ENCODE peak calls at places on chromosomes 13 and 19, in six cellular contexts. I, K, M, T, V and G are unnamed samples.
A peak's percentile ranks its signal among the peaks of the same experiment; 100 is the strongest.

GRCh38 chr13:102812616-102813287 is 13.8 kb downstream of the BIVM start:
- DNase-seq in M (no peak), I (no peak), T (no peak), V (no peak), K (no peak), G (no peak)

GRCh38 chr19:50162988-50163387 is at the start of gene IZUMO2:
- DNase-seq in I (no peak), V (no peak), K (no peak), T (no peak), M (no peak), G (no peak)

GRCh38 chr13:54945978-54946377 is 1917.4 kb downstream of the OLFM4 start:
- DNase-seq in V (no peak), T (no peak), I (no peak), M (no peak), K (no peak), G (no peak)

GRCh38 chr13:97257800-97258799 is 36.0 kb downstream of the MBNL2 start:
- DNase-seq in T (peak; percentile 99), M (peak; percentile 79), I (no peak), V (no peak), K (no peak), G (peak; percentile 61)

GRCh38 chr19:6654347-6655310 is 15.3 kb downstream of the TNFSF14 start:
- DNase-seq in V (peak; percentile 62), I (peak; percentile 65), T (no peak), M (no peak), K (peak; percentile 57), G (no peak)

GRCh38 chr19:940591-941291 is 14.9 kb downstream of the ARID3A start:
- DNase-seq in K (peak; percentile 51), V (peak; percentile 91), T (peak; percentile 72), M (peak; percentile 68), I (peak; percentile 83), G (peak; percentile 76)

GRCh38 chr19:3693030-3693925 is 7.0 kb downstream of the PIP5K1C start:
- DNase-seq in K (no peak), M (no peak), I (no peak), V (no peak), T (no peak), G (no peak)

GRCh38 chr13:92513672-92514071 is 712.9 kb upstream of the GPC6 start:
- DNase-seq in K (no peak), T (no peak), I (no peak), M (no peak), V (no peak), G (no peak)

GRCh38 chr13:94249512-94249911 is 230.0 kb downstream of the DCT start:
- DNase-seq in K (no peak), V (no peak), T (no peak), M (no peak), I (no peak), G (no peak)

GRCh38 chr13:27960362-27961226 is 8.5 kb downstream of the CDX2 start:
- DNase-seq in M (peak; percentile 68), T (peak; percentile 30), K (no peak), V (peak; percentile 76), I (peak; percentile 48), G (no peak)

GRCh38 chr19:35501684-35502083 is 11.4 kb upstream of the KRTDAP start:
- DNase-seq in I (no peak), K (no peak), T (no peak), V (no peak), M (no peak), G (no peak)

GRCh38 chr13:66849706-66850105 is 380.4 kb downstream of the PCDH9 start:
- DNase-seq in I (no peak), K (no peak), M (no peak), T (no peak), V (no peak), G (no peak)

GRCh38 chr19:29106353-29106885 is 106.5 kb downstream of the UQCRFS1 start:
- DNase-seq in K (no peak), M (no peak), V (peak; percentile 37), T (no peak), I (no peak), G (no peak)

GRCh38 chr13:99721606-99722384 is 220.5 kb downstream of the TM9SF2 start:
- DNase-seq in M (no peak), I (no peak), V (no peak), T (no peak), K (no peak), G (no peak)

GRCh38 chr19:5966215-5966614 is 11.7 kb downstream of the RANBP3 start:
- DNase-seq in I (no peak), M (no peak), V (no peak), K (no peak), T (no peak), G (no peak)

GRCh38 chr13:43728411-43728810 is 58.4 kb downstream of the ENOX1 start:
- DNase-seq in I (no peak), T (no peak), M (no peak), K (no peak), V (no peak), G (no peak)

GRCh38 chr13:36804588-36804987 is 14.4 kb upstream of the RFXAP start:
- DNase-seq in K (no peak), T (no peak), I (no peak), V (no peak), M (no peak), G (no peak)

GRCh38 chr13:39776439-39776838 is 121.0 kb downstream of the COG6 start:
- DNase-seq in I (no peak), V (no peak), T (peak; percentile 59), M (peak; percentile 40), K (no peak), G (no peak)

GRCh38 chr13:33110713-33111413 is 94.6 kb downstream of the KL start:
- DNase-seq in V (no peak), T (peak; percentile 49), K (no peak), I (no peak), M (peak; percentile 48), G (peak; percentile 51)

GRCh38 chr13:32731576-32731975 is 145.3 kb downstream of the PDS5B start:
- DNase-seq in M (peak; percentile 72), K (no peak), V (no peak), T (peak; percentile 54), I (no peak), G (no peak)

GRCh38 chr19:53057904-53058579 is 13.5 kb downstream of the ERVV-2 start:
- DNase-seq in I (no peak), K (no peak), M (no peak), T (peak; percentile 12), V (no peak), G (no peak)

GRCh38 chr13:101556676-101557121 is 104.2 kb downstream of the ITGBL1 start:
- DNase-seq in I (no peak), M (no peak), V (no peak), T (no peak), K (no peak), G (peak; percentile 55)